ENCODE peak calls at places on chromosome X, in six cellular contexts. One of them, this sample, is unnamed.

GRCh38 chrX:52979568-52979967 is 21.2 kb upstream of the FAM156A start:
- DNase-seq in NCI-H345: no peak
- DNase-seq in HT1080: no peak
- DNase-seq in activated naive CD4-positive, alpha-beta T cell treated with anti-CD3 and anti-CD28 coated beads, Interleukin-2, amount 50 U/mL, for 72 hours: no peak
- DNase-seq in progenitor cell of endocrine pancreas: no peak
- DNase-seq in IMR-90: no peak
- DNase-seq in this sample: no peak

GRCh38 chrX:153908219-153908875 is 3.9 kb downstream of the AVPR2 start:
- DNase-seq in NCI-H345: no peak
- DNase-seq in HT1080: no peak
- DNase-seq in activated naive CD4-positive, alpha-beta T cell treated with anti-CD3 and anti-CD28 coated beads, Interleukin-2, amount 50 U/mL, for 72 hours: no peak
- DNase-seq in progenitor cell of endocrine pancreas: no peak
- DNase-seq in IMR-90: no peak
- DNase-seq in this sample: no peak

GRCh38 chrX:50211510-50211909 is 6.9 kb downstream of the CCNB3 start:
- DNase-seq in NCI-H345: no peak
- DNase-seq in HT1080: peak
- DNase-seq in activated naive CD4-positive, alpha-beta T cell treated with anti-CD3 and anti-CD28 coated beads, Interleukin-2, amount 50 U/mL, for 72 hours: no peak
- DNase-seq in progenitor cell of endocrine pancreas: no peak
- DNase-seq in IMR-90: peak
- DNase-seq in this sample: no peak

GRCh38 chrX:71665747-71666146 is 1.6 kb upstream of the LOC101059915 start:
- DNase-seq in NCI-H345: no peak
- DNase-seq in HT1080: no peak
- DNase-seq in activated naive CD4-positive, alpha-beta T cell treated with anti-CD3 and anti-CD28 coated beads, Interleukin-2, amount 50 U/mL, for 72 hours: no peak
- DNase-seq in progenitor cell of endocrine pancreas: no peak
- DNase-seq in IMR-90: no peak
- DNase-seq in this sample: no peak

GRCh38 chrX:51496501-51497291 is at the start of gene NUDT11:
- DNase-seq in NCI-H345: no peak
- DNase-seq in HT1080: peak
- DNase-seq in activated naive CD4-positive, alpha-beta T cell treated with anti-CD3 and anti-CD28 coated beads, Interleukin-2, amount 50 U/mL, for 72 hours: peak
- DNase-seq in progenitor cell of endocrine pancreas: peak
- DNase-seq in IMR-90: peak
- DNase-seq in this sample: peak

GRCh38 chrX:44019911-44020310 is 46.7 kb upstream of the NDP start:
- DNase-seq in NCI-H345: no peak
- DNase-seq in HT1080: no peak
- DNase-seq in activated naive CD4-positive, alpha-beta T cell treated with anti-CD3 and anti-CD28 coated beads, Interleukin-2, amount 50 U/mL, for 72 hours: no peak
- DNase-seq in progenitor cell of endocrine pancreas: no peak
- DNase-seq in IMR-90: no peak
- DNase-seq in this sample: no peak

GRCh38 chrX:95071052-95071451 is 1397.0 kb downstream of the FAM133A start:
- DNase-seq in NCI-H345: no peak
- DNase-seq in HT1080: no peak
- DNase-seq in activated naive CD4-positive, alpha-beta T cell treated with anti-CD3 and anti-CD28 coated beads, Interleukin-2, amount 50 U/mL, for 72 hours: no peak
- DNase-seq in progenitor cell of endocrine pancreas: no peak
- DNase-seq in IMR-90: no peak
- DNase-seq in this sample: no peak

GRCh38 chrX:110408949-110409588 is 50.4 kb downstream of the RTL9 start:
- DNase-seq in NCI-H345: no peak
- DNase-seq in HT1080: no peak
- DNase-seq in activated naive CD4-positive, alpha-beta T cell treated with anti-CD3 and anti-CD28 coated beads, Interleukin-2, amount 50 U/mL, for 72 hours: no peak
- DNase-seq in progenitor cell of endocrine pancreas: no peak
- DNase-seq in IMR-90: peak
- DNase-seq in this sample: no peak

GRCh38 chrX:640641-641040 is 10.1 kb downstream of the SHOX start:
- DNase-seq in NCI-H345: no peak
- DNase-seq in HT1080: no peak
- DNase-seq in activated naive CD4-positive, alpha-beta T cell treated with anti-CD3 and anti-CD28 coated beads, Interleukin-2, amount 50 U/mL, for 72 hours: no peak
- DNase-seq in progenitor cell of endocrine pancreas: no peak
- DNase-seq in IMR-90: no peak
- DNase-seq in this sample: no peak

GRCh38 chrX:118551426-118551825 is 55.8 kb downstream of the DOCK11 start:
- DNase-seq in NCI-H345: no peak
- DNase-seq in HT1080: no peak
- DNase-seq in activated naive CD4-positive, alpha-beta T cell treated with anti-CD3 and anti-CD28 coated beads, Interleukin-2, amount 50 U/mL, for 72 hours: no peak
- DNase-seq in progenitor cell of endocrine pancreas: no peak
- DNase-seq in IMR-90: no peak
- DNase-seq in this sample: no peak

GRCh38 chrX:13721819-13722527 is 12.4 kb downstream of the TRAPPC2 start:
- DNase-seq in NCI-H345: peak
- DNase-seq in HT1080: no peak
- DNase-seq in activated naive CD4-positive, alpha-beta T cell treated with anti-CD3 and anti-CD28 coated beads, Interleukin-2, amount 50 U/mL, for 72 hours: no peak
- DNase-seq in progenitor cell of endocrine pancreas: no peak
- DNase-seq in IMR-90: peak
- DNase-seq in this sample: no peak

GRCh38 chrX:43139645-43140044 is 361.7 kb upstream of the PPP1R2C start:
- DNase-seq in NCI-H345: no peak
- DNase-seq in HT1080: no peak
- DNase-seq in activated naive CD4-positive, alpha-beta T cell treated with anti-CD3 and anti-CD28 coated beads, Interleukin-2, amount 50 U/mL, for 72 hours: no peak
- DNase-seq in progenitor cell of endocrine pancreas: no peak
- DNase-seq in IMR-90: no peak
- DNase-seq in this sample: no peak

GRCh38 chrX:20623448-20623847 is 356.7 kb upstream of the RPS6KA3 start:
- DNase-seq in NCI-H345: no peak
- DNase-seq in HT1080: peak
- DNase-seq in activated naive CD4-positive, alpha-beta T cell treated with anti-CD3 and anti-CD28 coated beads, Interleukin-2, amount 50 U/mL, for 72 hours: no peak
- DNase-seq in progenitor cell of endocrine pancreas: no peak
- DNase-seq in IMR-90: no peak
- DNase-seq in this sample: no peak

GRCh38 chrX:153370293-153371055 is 30.7 kb downstream of the PNMA6E start:
- DNase-seq in NCI-H345: no peak
- DNase-seq in HT1080: peak
- DNase-seq in activated naive CD4-positive, alpha-beta T cell treated with anti-CD3 and anti-CD28 coated beads, Interleukin-2, amount 50 U/mL, for 72 hours: no peak
- DNase-seq in progenitor cell of endocrine pancreas: no peak
- DNase-seq in IMR-90: peak
- DNase-seq in this sample: peak

GRCh38 chrX:147478899-147479298 is 432.8 kb upstream of the FMR1 start:
- DNase-seq in NCI-H345: no peak
- DNase-seq in HT1080: no peak
- DNase-seq in activated naive CD4-positive, alpha-beta T cell treated with anti-CD3 and anti-CD28 coated beads, Interleukin-2, amount 50 U/mL, for 72 hours: no peak
- DNase-seq in progenitor cell of endocrine pancreas: no peak
- DNase-seq in IMR-90: no peak
- DNase-seq in this sample: no peak

GRCh38 chrX:39652336-39652735 is 445.4 kb downstream of the BCOR start:
- DNase-seq in NCI-H345: peak
- DNase-seq in HT1080: no peak
- DNase-seq in activated naive CD4-positive, alpha-beta T cell treated with anti-CD3 and anti-CD28 coated beads, Interleukin-2, amount 50 U/mL, for 72 hours: peak
- DNase-seq in progenitor cell of endocrine pancreas: no peak
- DNase-seq in IMR-90: peak
- DNase-seq in this sample: peak

This sample was measured in activated CD4-positive, alpha-beta T cell treated with anti-CD3 and anti-CD28 coated beads for 48 hours.